ENCODE peak calls at places on chromosomes 4 and X, in ten cellular contexts. U is HEK293T; T is stimulated activated CD4-positive, alpha-beta T cell treated with anti-CD3 and anti-CD28 coated beads, Interleukin-1b, Interleukin-23, amount 100 ng/mL, for 1 hour; H is activated naive CD4-positive, alpha-beta T cell treated with anti-CD3 and anti-CD28 coated beads for 36 hours; V is esophagus squamous epithelium; S is HS-27A; Y is T-helper 1 cell; X is activated effector memory CD4-positive, alpha-beta T cell treated with Interleukin-2 at 50 U/mL for 16 hours; K is Calu3; L is B cell. J is an unnamed sample.
A peak's percentile ranks its signal among the peaks of the same experiment; 100 is the strongest.

GRCh38 chr4:44446191-44446590 is 2.4 kb downstream of the KCTD8 start:
- DNase-seq in U (no peak), T (no peak), H (no peak), V (no peak), S (no peak), Y (no peak), X (no peak), K (no peak), L (no peak), J (no peak)

GRCh38 chrX:54639018-54639345 is 109.0 kb downstream of the GNL3L start:
- DNase-seq in U (no peak), T (no peak), H (no peak), V (no peak), S (no peak), Y (no peak), X (no peak), K (no peak), L (no peak), J (no peak)

GRCh38 chr4:169164669-169165415 is 105.9 kb downstream of the SH3RF1 start:
- DNase-seq in U (no peak), T (no peak), H (no peak), V (no peak), S (peak; percentile 51), Y (no peak), X (no peak), K (no peak), L (no peak), J (no peak)

GRCh38 chr4:13555325-13555724 is 11.0 kb upstream of the NKX3-2 start:
- DNase-seq in U (no peak), T (no peak), H (no peak), V (no peak), S (no peak), Y (no peak), X (no peak), K (no peak), L (no peak), J (no peak)

GRCh38 chrX:46444011-46444410 is 101.2 kb downstream of the ZNF674 start:
- DNase-seq in U (no peak), T (no peak), H (no peak), V (no peak), S (peak; percentile 36), Y (no peak), X (no peak), K (peak; percentile 36), L (no peak), J (no peak)

GRCh38 chr4:14771504-14772175 is 230.6 kb upstream of the CPEB2 start:
- DNase-seq in U (no peak), T (no peak), H (no peak), V (no peak), S (no peak), Y (no peak), X (no peak), K (no peak), L (no peak), J (no peak)

GRCh38 chr4:83282049-83282535 is 2.5 kb downstream of the COQ2 start:
- DNase-seq in U (peak; percentile 33), T (peak; percentile 17), H (peak; percentile 76), V (no peak), S (peak; percentile 41), Y (peak; percentile 61), X (no peak), K (peak; percentile 41), L (peak; percentile 81), J (peak; percentile 57)

GRCh38 chr4:15963568-15963967 is 593 bp upstream of the FGFBP2 start:
- DNase-seq in U (no peak), T (no peak), H (peak; percentile 57), V (no peak), S (no peak), Y (no peak), X (no peak), K (no peak), L (peak; percentile 28), J (no peak)

GRCh38 chr4:87120411-87121162 is 99.8 kb downstream of the KLHL8 start:
- DNase-seq in U (no peak), T (no peak), H (no peak), V (no peak), S (no peak), Y (no peak), X (no peak), K (no peak), L (no peak), J (no peak)

GRCh38 chr4:94636004-94636403 is 121.8 kb upstream of the BMPR1B start:
- DNase-seq in U (no peak), T (no peak), H (no peak), V (no peak), S (no peak), Y (no peak), X (no peak), K (no peak), L (no peak), J (no peak)

GRCh38 chr4:18695733-18696527 is 674.4 kb upstream of the LCORL start:
- DNase-seq in U (no peak), T (no peak), H (no peak), V (no peak), S (no peak), Y (no peak), X (no peak), K (no peak), L (no peak), J (no peak)

GRCh38 chrX:96619588-96619987 is 65.1 kb upstream of the DIAPH2 start:
- DNase-seq in U (no peak), T (no peak), H (no peak), V (no peak), S (no peak), Y (no peak), X (no peak), K (no peak), L (no peak), J (no peak)

GRCh38 chr4:105361021-105361420 is 112.8 kb downstream of the PPA2 start:
- DNase-seq in U (no peak), T (no peak), H (no peak), V (no peak), S (no peak), Y (no peak), X (no peak), K (no peak), L (no peak), J (no peak)

GRCh38 chrX:140050906-140051305 is 85.6 kb upstream of the CXorf66 start:
- DNase-seq in U (no peak), T (no peak), H (no peak), V (no peak), S (no peak), Y (no peak), X (no peak), K (no peak), L (no peak), J (no peak)

GRCh38 chr4:123892997-123893745 is 496.6 kb downstream of the SPRY1 start:
- DNase-seq in U (no peak), T (no peak), H (no peak), V (no peak), S (no peak), Y (no peak), X (no peak), K (no peak), L (no peak), J (no peak)

GRCh38 chrX:118239471-118239870 is 106.4 kb upstream of the WDR44 start:
- DNase-seq in U (no peak), T (no peak), H (no peak), V (no peak), S (no peak), Y (no peak), X (no peak), K (no peak), L (no peak), J (no peak)

GRCh38 chr4:22614114-22614513 is 78.6 kb upstream of the GBA3 start:
- DNase-seq in U (no peak), T (no peak), H (no peak), V (no peak), S (no peak), Y (no peak), X (no peak), K (no peak), L (no peak), J (no peak)

GRCh38 chr4:6454112-6454910 is 18.1 kb downstream of the PPP2R2C start:
- DNase-seq in U (no peak), T (no peak), H (no peak), V (no peak), S (no peak), Y (no peak), X (no peak), K (no peak), L (no peak), J (no peak)

GRCh38 chr4:16082424-16083216 is 1.2 kb downstream of the PROM1 start:
- DNase-seq in U (peak; percentile 15), T (no peak), H (peak; percentile 28), V (no peak), S (no peak), Y (no peak), X (no peak), K (peak; percentile 37), L (peak; percentile 28), J (no peak)

GRCh38 chrX:2224141-2224540 is 276.6 kb downstream of the DHRSX start:
- DNase-seq in U (no peak), T (no peak), H (no peak), V (no peak), S (no peak), Y (no peak), X (no peak), K (no peak), L (no peak), J (no peak)

GRCh38 chrX:77937291-77937690 is 26.8 kb downstream of the ATP7A start:
- DNase-seq in U (no peak), T (no peak), H (no peak), V (no peak), S (no peak), Y (no peak), X (no peak), K (no peak), L (no peak), J (no peak)

GRCh38 chr4:187071896-187072295 is 348.2 kb upstream of the FAT1 start:
- DNase-seq in U (no peak), T (no peak), H (no peak), V (no peak), S (no peak), Y (no peak), X (no peak), K (no peak), L (no peak), J (no peak)